ENCODE peak calls at places on chromosome X, in eight cellular contexts. O is cardiac muscle cell; E is CD4-positive, CD25-positive, alpha-beta regulatory T cell; D is upper lobe of right lung; U is left lung; M is stomach; Z is MG63; B is mammary epithelial cell. L is an unnamed sample. For H3K9me3, the result is how much of the 10 kb centered on the place peaks cover.

GRCh38 chrX:96372313-96373046 is 312.2 kb upstream of the DIAPH2 start:
- DNase-seq in O (peak), E (no peak), D (no peak), U (no peak), M (no peak), Z (peak), B (peak), L (no peak)

GRCh38 chrX:26651755-26652154 is 435.8 kb downstream of the MAGEB5 start:
- DNase-seq in O (no peak), E (no peak), D (no peak), U (no peak), M (no peak), Z (no peak), B (no peak), L (no peak)

GRCh38 chrX:2484721-2485459 is 15.9 kb downstream of the DHRSX start:
- DNase-seq in O (peak), E (no peak), D (no peak), U (peak), M (no peak), Z (no peak), B (no peak), L (no peak)

GRCh38 chrX:1434871-1435240 is 17.9 kb downstream of the ASMTL start:
- DNase-seq in O (no peak), E (no peak), D (no peak), U (peak), M (no peak), Z (no peak), B (no peak), L (no peak)

GRCh38 chrX:19514791-19515614 is at the start of gene MAP3K15:
- DNase-seq in O (peak), E (no peak), D (peak), U (peak), M (peak), Z (peak), B (no peak), L (peak)

GRCh38 chrX:134753185-134754008 is 95.1 kb upstream of the PLAC1 start:
- DNase-seq in O (no peak), E (no peak), D (no peak), U (no peak), M (no peak), Z (peak), B (peak), L (no peak)

GRCh38 chrX:20715176-20715575 is 448.5 kb upstream of the RPS6KA3 start:
- DNase-seq in O (no peak), E (no peak), D (no peak), U (no peak), M (no peak), Z (no peak), B (no peak), L (no peak)

GRCh38 chrX:9867753-9868152 is 81.5 kb downstream of the SHROOM2 start:
- DNase-seq in O (no peak), E (no peak), D (no peak), U (no peak), M (no peak), Z (no peak), B (no peak), L (no peak)

GRCh38 chrX:17022205-17022604 is 75.7 kb downstream of the REPS2 start:
- DNase-seq in O (peak), E (no peak), D (no peak), U (no peak), M (no peak), Z (no peak), B (peak), L (no peak)

GRCh38 chrX:68682790-68683189 is 35.3 kb downstream of the STARD8 start:
- DNase-seq in O (no peak), E (no peak), D (no peak), U (no peak), M (no peak), Z (no peak), B (no peak), L (no peak)
- H3K9me3 ChIP-seq in O (under half), E (under half), D (under half), U (under half), M (under half), Z (under half), B (under half), L (under half)

GRCh38 chrX:112696506-112696905 is 16.8 kb upstream of the LHFPL1 start:
- DNase-seq in O (no peak), E (no peak), D (no peak), U (no peak), M (no peak), Z (no peak), B (no peak), L (no peak)

GRCh38 chrX:112695494-112695893 is 15.8 kb upstream of the LHFPL1 start:
- DNase-seq in O (no peak), E (no peak), D (no peak), U (no peak), M (no peak), Z (no peak), B (no peak), L (no peak)

GRCh38 chrX:112694062-112694461 is 14.3 kb upstream of the LHFPL1 start:
- DNase-seq in O (no peak), E (no peak), D (no peak), U (no peak), M (no peak), Z (no peak), B (no peak), L (no peak)

GRCh38 chrX:112694811-112695210 is 15.1 kb upstream of the LHFPL1 start:
- DNase-seq in O (no peak), E (no peak), D (no peak), U (no peak), M (no peak), Z (no peak), B (no peak), L (no peak)

DNA sequence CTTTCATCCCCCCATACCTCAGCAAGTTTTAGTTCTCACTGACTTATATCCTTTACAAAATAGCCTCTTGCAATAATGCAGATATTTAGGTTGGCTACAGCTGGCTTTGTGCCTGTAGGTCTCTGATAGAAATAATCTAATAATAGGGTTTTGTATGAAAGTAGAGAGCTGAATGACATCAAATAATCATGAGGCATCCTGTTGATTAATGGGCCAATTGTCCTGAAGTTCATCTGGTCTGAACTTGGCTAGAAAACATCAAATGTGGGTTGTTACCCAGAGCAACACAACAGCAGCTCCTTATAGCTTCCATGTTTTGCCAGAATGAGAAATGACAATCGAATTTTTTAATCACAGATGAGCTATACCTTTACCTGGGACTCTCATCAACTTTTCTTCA is 19.2 kb upstream of the LHFPL1 start:
- DNase-seq in O (no peak), E (no peak), D (no peak), U (no peak), M (no peak), Z (no peak), B (no peak), L (no peak)
- H3K9me3 ChIP-seq in O (under half), E (under half), D (under half), U (under half), M (under half), Z (under half), B (under half), L (under half)

DNA sequence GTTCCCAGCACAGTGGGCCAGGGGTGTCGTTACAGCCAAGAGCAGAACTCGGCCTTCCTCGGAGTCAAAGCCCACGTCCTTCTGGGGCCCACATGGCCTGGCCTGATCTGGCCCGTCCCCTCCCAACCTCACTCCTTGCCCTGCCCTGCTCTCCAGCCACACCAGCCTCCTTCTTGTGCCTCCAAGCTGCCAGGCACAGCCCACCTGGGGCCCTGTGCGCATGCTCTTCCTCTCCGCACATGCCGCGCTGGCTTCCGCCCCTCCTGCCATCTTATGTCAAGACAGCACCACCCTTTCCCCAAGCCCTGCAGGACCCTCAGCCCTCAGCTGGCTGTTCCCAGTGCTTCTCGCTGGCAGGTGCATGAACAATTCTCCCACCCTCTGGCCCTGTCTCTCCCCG is 6.8 kb downstream of the HAUS7 start:
- DNase-seq in O (no peak), E (no peak), D (no peak), U (no peak), M (no peak), Z (no peak), B (no peak), L (no peak)
- H3K9me3 ChIP-seq in O (under half), E (under half), D (under half), U (under half), M (under half), Z (under half), B (under half), L (under half)

DNA sequence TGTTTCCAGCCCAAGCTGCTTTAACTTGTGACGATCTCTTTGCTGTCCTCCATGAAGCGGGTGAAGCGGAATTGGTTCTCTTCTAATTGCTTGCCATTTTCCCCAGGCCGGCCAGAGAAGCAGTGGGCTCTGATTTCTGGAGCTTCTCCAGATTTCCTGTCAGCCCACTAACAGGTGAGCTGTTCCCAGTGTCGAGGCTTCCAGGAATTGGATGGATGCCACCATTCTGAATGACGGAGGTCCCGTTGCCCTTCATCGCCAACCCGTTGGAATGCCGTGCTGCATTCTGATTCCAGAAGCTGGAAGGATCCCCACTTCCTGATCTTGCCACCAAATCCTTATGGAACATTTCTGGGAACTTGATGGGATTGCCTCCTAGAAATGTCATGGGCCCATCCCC is 31.0 kb downstream of the PAGE1 start:
- DNase-seq in O (no peak), E (no peak), D (no peak), U (no peak), M (no peak), Z (no peak), B (no peak), L (no peak)
- H3K9me3 ChIP-seq in O (under half), E (under half), D (under half), U (under half), M (under half), Z (under half), B (under half), L (under half)

DNA sequence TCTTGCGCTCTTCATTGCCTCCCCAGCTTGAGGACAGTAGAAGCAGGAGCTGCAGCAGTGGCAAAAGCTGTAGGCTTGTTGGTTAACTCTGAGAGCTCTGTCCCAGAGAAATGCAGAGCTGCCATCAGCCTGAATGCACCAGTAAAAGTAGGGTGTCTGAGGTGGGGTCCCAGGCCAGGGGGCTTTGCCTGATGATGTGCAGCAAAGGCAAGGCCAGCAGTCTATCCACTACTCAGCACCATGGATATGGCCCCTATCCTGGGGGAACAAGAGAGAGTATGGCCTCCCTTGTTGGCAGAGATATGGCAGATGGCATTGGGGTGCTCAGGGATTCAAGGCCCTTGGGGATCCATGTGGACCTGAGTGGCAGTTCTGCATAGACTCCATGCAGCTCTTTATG is 180.2 kb downstream of the HMGN5 start:
- DNase-seq in O (no peak), E (no peak), D (no peak), U (no peak), M (no peak), Z (no peak), B (no peak), L (no peak)
- H3K9me3 ChIP-seq in O (under half), E (under half), D (under half), U (under half), M (under half), Z (under half), B (under half), L (under half)